ENCODE peak calls at places on chromosomes 3 and 15, in eight cellular contexts. One of them, this sample, is unnamed.

GRCh38 chr15:92981333-92981732 is 81.2 kb downstream of the CHD2 start:
- DNase-seq in CD4-positive, alpha-beta memory T cell: no peak
- DNase-seq in SW480: peak
- DNase-seq in mesothelial cell of epicardium: no peak
- DNase-seq in kidney glomerular epithelial cell: peak
- DNase-seq in C1 segment of cervical spinal cord: no peak
- DNase-seq in stimulated activated naive CD8-positive, alpha-beta T cell treated with anti-CD3 and anti-CD28 coated beads, Interleukin-15, amount 100 ng/mL, for 72 hours: no peak
- DNase-seq in AG10803: no peak
- DNase-seq in this sample: no peak

GRCh38 chr15:35196273-35196672 is 111.2 kb upstream of the NANOGP8 start:
- DNase-seq in AG10803: no peak
- DNase-seq in C1 segment of cervical spinal cord: no peak
- DNase-seq in CD4-positive, alpha-beta memory T cell: no peak
- DNase-seq in kidney glomerular epithelial cell: no peak
- DNase-seq in SW480: no peak
- DNase-seq in stimulated activated naive CD8-positive, alpha-beta T cell treated with anti-CD3 and anti-CD28 coated beads, Interleukin-15, amount 100 ng/mL, for 72 hours: no peak
- DNase-seq in mesothelial cell of epicardium: no peak
- DNase-seq in this sample: no peak

GRCh38 chr3:184377882-184378445 is at the start of gene THPO:
- DNase-seq in SW480: no peak
- DNase-seq in stimulated activated naive CD8-positive, alpha-beta T cell treated with anti-CD3 and anti-CD28 coated beads, Interleukin-15, amount 100 ng/mL, for 72 hours: no peak
- DNase-seq in CD4-positive, alpha-beta memory T cell: no peak
- DNase-seq in C1 segment of cervical spinal cord: peak
- DNase-seq in kidney glomerular epithelial cell: no peak
- DNase-seq in mesothelial cell of epicardium: no peak
- DNase-seq in AG10803: no peak
- DNase-seq in this sample: no peak

GRCh38 chr15:97598353-97598798 is 362.1 kb upstream of the ARRDC4 start:
- DNase-seq in SW480: no peak
- DNase-seq in CD4-positive, alpha-beta memory T cell: no peak
- DNase-seq in AG10803: no peak
- DNase-seq in C1 segment of cervical spinal cord: no peak
- DNase-seq in mesothelial cell of epicardium: no peak
- DNase-seq in kidney glomerular epithelial cell: no peak
- DNase-seq in stimulated activated naive CD8-positive, alpha-beta T cell treated with anti-CD3 and anti-CD28 coated beads, Interleukin-15, amount 100 ng/mL, for 72 hours: no peak
- DNase-seq in this sample: no peak

GRCh38 chr3:171005648-171006047 is 20.9 kb downstream of the SLC2A2 start:
- DNase-seq in SW480: no peak
- DNase-seq in kidney glomerular epithelial cell: no peak
- DNase-seq in CD4-positive, alpha-beta memory T cell: no peak
- DNase-seq in mesothelial cell of epicardium: no peak
- DNase-seq in AG10803: peak
- DNase-seq in C1 segment of cervical spinal cord: no peak
- DNase-seq in stimulated activated naive CD8-positive, alpha-beta T cell treated with anti-CD3 and anti-CD28 coated beads, Interleukin-15, amount 100 ng/mL, for 72 hours: no peak
- DNase-seq in this sample: no peak

GRCh38 chr3:54783611-54784010 is 144.2 kb downstream of the LRTM1 start:
- DNase-seq in AG10803: peak
- DNase-seq in kidney glomerular epithelial cell: peak
- DNase-seq in C1 segment of cervical spinal cord: no peak
- DNase-seq in mesothelial cell of epicardium: no peak
- DNase-seq in stimulated activated naive CD8-positive, alpha-beta T cell treated with anti-CD3 and anti-CD28 coated beads, Interleukin-15, amount 100 ng/mL, for 72 hours: no peak
- DNase-seq in CD4-positive, alpha-beta memory T cell: no peak
- DNase-seq in SW480: no peak
- DNase-seq in this sample: no peak

GRCh38 chr3:31013843-31014242 is 119.4 kb upstream of the GADL1 start:
- DNase-seq in SW480: no peak
- DNase-seq in CD4-positive, alpha-beta memory T cell: no peak
- DNase-seq in C1 segment of cervical spinal cord: no peak
- DNase-seq in AG10803: peak
- DNase-seq in stimulated activated naive CD8-positive, alpha-beta T cell treated with anti-CD3 and anti-CD28 coated beads, Interleukin-15, amount 100 ng/mL, for 72 hours: no peak
- DNase-seq in kidney glomerular epithelial cell: no peak
- DNase-seq in mesothelial cell of epicardium: no peak
- DNase-seq in this sample: no peak

GRCh38 chr3:66302288-66302687 is 81.5 kb downstream of the SLC25A26 start:
- DNase-seq in CD4-positive, alpha-beta memory T cell: peak
- DNase-seq in stimulated activated naive CD8-positive, alpha-beta T cell treated with anti-CD3 and anti-CD28 coated beads, Interleukin-15, amount 100 ng/mL, for 72 hours: peak
- DNase-seq in AG10803: peak
- DNase-seq in kidney glomerular epithelial cell: no peak
- DNase-seq in mesothelial cell of epicardium: no peak
- DNase-seq in C1 segment of cervical spinal cord: no peak
- DNase-seq in SW480: no peak
- DNase-seq in this sample: peak

GRCh38 chr15:74541494-74542191 is 623 bp downstream of the ARID3B start:
- DNase-seq in SW480: peak
- DNase-seq in mesothelial cell of epicardium: no peak
- DNase-seq in C1 segment of cervical spinal cord: peak
- DNase-seq in AG10803: peak
- DNase-seq in stimulated activated naive CD8-positive, alpha-beta T cell treated with anti-CD3 and anti-CD28 coated beads, Interleukin-15, amount 100 ng/mL, for 72 hours: peak
- DNase-seq in kidney glomerular epithelial cell: peak
- DNase-seq in CD4-positive, alpha-beta memory T cell: peak
- DNase-seq in this sample: peak

GRCh38 chr3:172076212-172076611 is 36.8 kb downstream of the FNDC3B start:
- DNase-seq in AG10803: no peak
- DNase-seq in kidney glomerular epithelial cell: peak
- DNase-seq in C1 segment of cervical spinal cord: no peak
- DNase-seq in SW480: no peak
- DNase-seq in mesothelial cell of epicardium: no peak
- DNase-seq in CD4-positive, alpha-beta memory T cell: no peak
- DNase-seq in stimulated activated naive CD8-positive, alpha-beta T cell treated with anti-CD3 and anti-CD28 coated beads, Interleukin-15, amount 100 ng/mL, for 72 hours: no peak
- DNase-seq in this sample: peak

GRCh38 chr15:48177383-48177874 is 666 bp downstream of the MYEF2 start:
- DNase-seq in AG10803: peak
- DNase-seq in C1 segment of cervical spinal cord: no peak
- DNase-seq in SW480: peak
- DNase-seq in stimulated activated naive CD8-positive, alpha-beta T cell treated with anti-CD3 and anti-CD28 coated beads, Interleukin-15, amount 100 ng/mL, for 72 hours: peak
- DNase-seq in kidney glomerular epithelial cell: peak
- DNase-seq in mesothelial cell of epicardium: no peak
- DNase-seq in CD4-positive, alpha-beta memory T cell: no peak
- DNase-seq in this sample: no peak

GRCh38 chr3:197297476-197298340 is 704 bp downstream of the DLG1 start:
- DNase-seq in C1 segment of cervical spinal cord: peak
- DNase-seq in stimulated activated naive CD8-positive, alpha-beta T cell treated with anti-CD3 and anti-CD28 coated beads, Interleukin-15, amount 100 ng/mL, for 72 hours: peak
- DNase-seq in kidney glomerular epithelial cell: peak
- DNase-seq in SW480: peak
- DNase-seq in CD4-positive, alpha-beta memory T cell: peak
- DNase-seq in mesothelial cell of epicardium: peak
- DNase-seq in AG10803: peak
- DNase-seq in this sample: peak

GRCh38 chr3:150945226-150945625 is 27.3 kb downstream of the CLRN1 start:
- DNase-seq in kidney glomerular epithelial cell: peak
- DNase-seq in stimulated activated naive CD8-positive, alpha-beta T cell treated with anti-CD3 and anti-CD28 coated beads, Interleukin-15, amount 100 ng/mL, for 72 hours: no peak
- DNase-seq in AG10803: peak
- DNase-seq in SW480: peak
- DNase-seq in mesothelial cell of epicardium: no peak
- DNase-seq in C1 segment of cervical spinal cord: no peak
- DNase-seq in CD4-positive, alpha-beta memory T cell: no peak
- DNase-seq in this sample: no peak

GRCh38 chr3:164608554-164609276 is 469.6 kb downstream of the SI start:
- DNase-seq in AG10803: no peak
- DNase-seq in stimulated activated naive CD8-positive, alpha-beta T cell treated with anti-CD3 and anti-CD28 coated beads, Interleukin-15, amount 100 ng/mL, for 72 hours: no peak
- DNase-seq in SW480: peak
- DNase-seq in mesothelial cell of epicardium: no peak
- DNase-seq in kidney glomerular epithelial cell: no peak
- DNase-seq in CD4-positive, alpha-beta memory T cell: no peak
- DNase-seq in C1 segment of cervical spinal cord: no peak
- DNase-seq in this sample: no peak

GRCh38 chr15:78368671-78369070 is 28.5 kb downstream of the CRABP1 start:
- DNase-seq in mesothelial cell of epicardium: no peak
- DNase-seq in AG10803: no peak
- DNase-seq in C1 segment of cervical spinal cord: no peak
- DNase-seq in CD4-positive, alpha-beta memory T cell: no peak
- DNase-seq in kidney glomerular epithelial cell: no peak
- DNase-seq in SW480: no peak
- DNase-seq in stimulated activated naive CD8-positive, alpha-beta T cell treated with anti-CD3 and anti-CD28 coated beads, Interleukin-15, amount 100 ng/mL, for 72 hours: no peak
- DNase-seq in this sample: no peak

GRCh38 chr15:35289029-35289617 is 204.0 kb upstream of the NANOGP8 start:
- DNase-seq in mesothelial cell of epicardium: no peak
- DNase-seq in stimulated activated naive CD8-positive, alpha-beta T cell treated with anti-CD3 and anti-CD28 coated beads, Interleukin-15, amount 100 ng/mL, for 72 hours: no peak
- DNase-seq in AG10803: peak
- DNase-seq in C1 segment of cervical spinal cord: no peak
- DNase-seq in SW480: peak
- DNase-seq in CD4-positive, alpha-beta memory T cell: no peak
- DNase-seq in kidney glomerular epithelial cell: peak
- DNase-seq in this sample: peak

GRCh38 chr15:56325186-56325585 is 40.0 kb upstream of the TEX9 start:
- DNase-seq in SW480: no peak
- DNase-seq in mesothelial cell of epicardium: no peak
- DNase-seq in C1 segment of cervical spinal cord: no peak
- DNase-seq in CD4-positive, alpha-beta memory T cell: no peak
- DNase-seq in kidney glomerular epithelial cell: no peak
- DNase-seq in stimulated activated naive CD8-positive, alpha-beta T cell treated with anti-CD3 and anti-CD28 coated beads, Interleukin-15, amount 100 ng/mL, for 72 hours: no peak
- DNase-seq in AG10803: peak
- DNase-seq in this sample: no peak

GRCh38 chr3:37141676-37142075 is 32.7 kb downstream of the LRRFIP2 start:
- DNase-seq in AG10803: no peak
- DNase-seq in mesothelial cell of epicardium: no peak
- DNase-seq in kidney glomerular epithelial cell: no peak
- DNase-seq in CD4-positive, alpha-beta memory T cell: no peak
- DNase-seq in C1 segment of cervical spinal cord: no peak
- DNase-seq in stimulated activated naive CD8-positive, alpha-beta T cell treated with anti-CD3 and anti-CD28 coated beads, Interleukin-15, amount 100 ng/mL, for 72 hours: no peak
- DNase-seq in SW480: no peak
- DNase-seq in this sample: no peak

GRCh38 chr3:36428444-36428843 is 48.1 kb downstream of the STAC start:
- DNase-seq in AG10803: no peak
- DNase-seq in C1 segment of cervical spinal cord: no peak
- DNase-seq in SW480: no peak
- DNase-seq in mesothelial cell of epicardium: no peak
- DNase-seq in kidney glomerular epithelial cell: no peak
- DNase-seq in stimulated activated naive CD8-positive, alpha-beta T cell treated with anti-CD3 and anti-CD28 coated beads, Interleukin-15, amount 100 ng/mL, for 72 hours: no peak
- DNase-seq in CD4-positive, alpha-beta memory T cell: no peak
- DNase-seq in this sample: no peak

GRCh38 chr3:46617941-46618340 is 5.6 kb downstream of the FAM240A start:
- DNase-seq in stimulated activated naive CD8-positive, alpha-beta T cell treated with anti-CD3 and anti-CD28 coated beads, Interleukin-15, amount 100 ng/mL, for 72 hours: no peak
- DNase-seq in SW480: no peak
- DNase-seq in AG10803: no peak
- DNase-seq in mesothelial cell of epicardium: no peak
- DNase-seq in C1 segment of cervical spinal cord: no peak
- DNase-seq in CD4-positive, alpha-beta memory T cell: no peak
- DNase-seq in kidney glomerular epithelial cell: no peak
- DNase-seq in this sample: no peak

GRCh38 chr3:56921573-56922571 is 120.1 kb upstream of the ARHGEF3 start:
- DNase-seq in C1 segment of cervical spinal cord: no peak
- DNase-seq in stimulated activated naive CD8-positive, alpha-beta T cell treated with anti-CD3 and anti-CD28 coated beads, Interleukin-15, amount 100 ng/mL, for 72 hours: no peak
- DNase-seq in mesothelial cell of epicardium: no peak
- DNase-seq in CD4-positive, alpha-beta memory T cell: no peak
- DNase-seq in SW480: no peak
- DNase-seq in kidney glomerular epithelial cell: no peak
- DNase-seq in AG10803: peak
- DNase-seq in this sample: no peak

GRCh38 chr15:93859176-93859575 is 372.2 kb upstream of the MCTP2 start:
- DNase-seq in stimulated activated naive CD8-positive, alpha-beta T cell treated with anti-CD3 and anti-CD28 coated beads, Interleukin-15, amount 100 ng/mL, for 72 hours: no peak
- DNase-seq in mesothelial cell of epicardium: no peak
- DNase-seq in kidney glomerular epithelial cell: no peak
- DNase-seq in CD4-positive, alpha-beta memory T cell: no peak
- DNase-seq in SW480: peak
- DNase-seq in C1 segment of cervical spinal cord: no peak
- DNase-seq in AG10803: no peak
- DNase-seq in this sample: no peak

GRCh38 chr3:27165348-27165747 is 203.8 kb downstream of the NEK10 start:
- DNase-seq in kidney glomerular epithelial cell: peak
- DNase-seq in SW480: no peak
- DNase-seq in CD4-positive, alpha-beta memory T cell: no peak
- DNase-seq in C1 segment of cervical spinal cord: no peak
- DNase-seq in stimulated activated naive CD8-positive, alpha-beta T cell treated with anti-CD3 and anti-CD28 coated beads, Interleukin-15, amount 100 ng/mL, for 72 hours: no peak
- DNase-seq in AG10803: peak
- DNase-seq in mesothelial cell of epicardium: no peak
- DNase-seq in this sample: no peak

GRCh38 chr15:53072077-53072476 is 281.9 kb upstream of the ONECUT1 start:
- DNase-seq in SW480: peak
- DNase-seq in C1 segment of cervical spinal cord: no peak
- DNase-seq in mesothelial cell of epicardium: peak
- DNase-seq in kidney glomerular epithelial cell: peak
- DNase-seq in stimulated activated naive CD8-positive, alpha-beta T cell treated with anti-CD3 and anti-CD28 coated beads, Interleukin-15, amount 100 ng/mL, for 72 hours: no peak
- DNase-seq in CD4-positive, alpha-beta memory T cell: no peak
- DNase-seq in AG10803: peak
- DNase-seq in this sample: peak

GRCh38 chr3:18771931-18772330 is 346.8 kb upstream of the SATB1 start:
- DNase-seq in CD4-positive, alpha-beta memory T cell: no peak
- DNase-seq in stimulated activated naive CD8-positive, alpha-beta T cell treated with anti-CD3 and anti-CD28 coated beads, Interleukin-15, amount 100 ng/mL, for 72 hours: no peak
- DNase-seq in C1 segment of cervical spinal cord: no peak
- DNase-seq in kidney glomerular epithelial cell: no peak
- DNase-seq in SW480: no peak
- DNase-seq in mesothelial cell of epicardium: no peak
- DNase-seq in AG10803: no peak
- DNase-seq in this sample: no peak